ENCODE peak calls at places on chromosomes 4 and X, in six cellular contexts. P is cardiac fibroblast, G is AG09309, W is AG04450, I is sigmoid colon, Y is stomach. C is an unnamed sample.

GRCh38 chr4:11002961-11003360 is 318.4 kb upstream of the CLNK start:
- DNase-seq in P (no peak), G (no peak), W (no peak), I (no peak), Y (no peak), C (no peak)

GRCh38 chrX:40573763-40574162 is 7.0 kb upstream of the ATP6AP2 start:
- DNase-seq in P (peak; percentile 37), G (no peak), W (no peak), I (no peak), Y (no peak), C (no peak)

GRCh38 chrX:133950214-133950613 is 35.2 kb downstream of the GPC3 start:
- DNase-seq in P (no peak), G (no peak), W (no peak), I (no peak), Y (no peak), C (no peak)

GRCh38 chrX:109879991-109880390 is 122.9 kb upstream of the TMEM164 start:
- DNase-seq in P (no peak), G (no peak), W (no peak), I (no peak), Y (no peak), C (no peak)

GRCh38 chr4:112213091-112213490 is 18.5 kb upstream of the AP1AR start:
- DNase-seq in P (no peak), G (no peak), W (no peak), I (no peak), Y (no peak), C (no peak)

GRCh38 chrX:106356580-106356979 is 188.5 kb downstream of the PWWP3B start:
- DNase-seq in P (no peak), G (no peak), W (no peak), I (no peak), Y (no peak), C (no peak)

GRCh38 chr4:177455591-177455990 is 13.4 kb upstream of the AGA start:
- DNase-seq in P (peak; percentile 29), G (no peak), W (peak; percentile 43), I (no peak), Y (no peak), C (peak; percentile 73)

GRCh38 chrX:138487866-138488265 is 223.7 kb downstream of the FGF13 start:
- DNase-seq in P (no peak), G (no peak), W (no peak), I (no peak), Y (no peak), C (no peak)

GRCh38 chr4:34094114-34094513 is 2150.2 kb downstream of the ARAP2 start:
- DNase-seq in P (no peak), G (no peak), W (no peak), I (no peak), Y (no peak), C (no peak)

GRCh38 chrX:119236599-119237525 is 777 bp downstream of the PGRMC1 start:
- DNase-seq in P (peak; percentile 61), G (no peak), W (peak; percentile 27), I (peak; percentile 74), Y (peak; percentile 32), C (peak; percentile 36)

GRCh38 chr4:11149612-11150259 is 279.0 kb downstream of the HS3ST1 start:
- DNase-seq in P (no peak), G (no peak), W (no peak), I (no peak), Y (no peak), C (no peak)

GRCh38 chrX:45445745-45446412 is 245.2 kb upstream of the DIPK2B start:
- DNase-seq in P (peak; percentile 82), G (peak; percentile 76), W (no peak), I (no peak), Y (no peak), C (peak; percentile 45)

GRCh38 chrX:47448165-47448806 is 34.7 kb downstream of the ZNF41 start:
- DNase-seq in P (no peak), G (no peak), W (no peak), I (no peak), Y (no peak), C (no peak)

GRCh38 chr4:6383929-6384328 is 88.5 kb downstream of the PPP2R2C start:
- DNase-seq in P (no peak), G (no peak), W (no peak), I (no peak), Y (no peak), C (no peak)

GRCh38 chr4:112296949-112297483 is at the start of gene ALPK1:
- DNase-seq in P (peak; percentile 95), G (peak; percentile 81), W (peak; percentile 80), I (no peak), Y (no peak), C (peak; percentile 70)

GRCh38 chrX:115459883-115460564 is 101.0 kb upstream of the PLS3 start:
- DNase-seq in P (peak; percentile 60), G (no peak), W (no peak), I (no peak), Y (no peak), C (no peak)

GRCh38 chr4:10115271-10115656 is 1.3 kb downstream of the WDR1 start:
- DNase-seq in P (peak; percentile 78), G (no peak), W (no peak), I (no peak), Y (no peak), C (no peak)

GRCh38 chr4:74479009-74479408 is 34.1 kb downstream of the AREG start:
- DNase-seq in P (no peak), G (no peak), W (no peak), I (no peak), Y (peak; percentile 27), C (no peak)

GRCh38 chrX:100194073-100194775 is 215.8 kb downstream of the PCDH19 start:
- DNase-seq in P (no peak), G (no peak), W (no peak), I (no peak), Y (no peak), C (no peak)

GRCh38 chr4:176534566-176534965 is 214.8 kb downstream of the SPCS3 start:
- DNase-seq in P (peak; percentile 88), G (peak; percentile 48), W (peak; percentile 59), I (no peak), Y (no peak), C (peak; percentile 93)

GRCh38 chrX:153582896-153583295 is 16.0 kb downstream of the CCNQ start:
- DNase-seq in P (peak; percentile 20), G (no peak), W (no peak), I (no peak), Y (peak; percentile 31), C (no peak)

GRCh38 chrX:13254076-13254785 is 65.6 kb downstream of the ATXN3L start:
- DNase-seq in P (peak; percentile 70), G (no peak), W (no peak), I (no peak), Y (no peak), C (no peak)

GRCh38 chr4:57764840-57765239 is 654.7 kb upstream of the IGFBP7 start:
- DNase-seq in P (no peak), G (no peak), W (no peak), I (no peak), Y (no peak), C (no peak)

GRCh38 chr4:120808475-120809141 is 113.9 kb downstream of the PRDM5 start:
- DNase-seq in P (no peak), G (no peak), W (no peak), I (no peak), Y (no peak), C (no peak)

GRCh38 chr4:147546341-147546740 is 65.4 kb downstream of the EDNRA start:
- DNase-seq in P (peak; percentile 97), G (peak; percentile 71), W (peak; percentile 92), I (no peak), Y (no peak), C (peak; percentile 94)

GRCh38 chr4:165048170-165048569 is 5.5 kb upstream of the TRIM75 start:
- DNase-seq in P (no peak), G (no peak), W (no peak), I (no peak), Y (no peak), C (no peak)

GRCh38 chrX:139932077-139932900 is 564 bp downstream of the ATP11C start:
- DNase-seq in P (peak; percentile 29), G (no peak), W (no peak), I (peak; percentile 73), Y (peak; percentile 43), C (no peak)

GRCh38 chrX:153702350-153703035 is 14.8 kb downstream of the SLC6A8 start:
- DNase-seq in P (no peak), G (no peak), W (no peak), I (no peak), Y (no peak), C (no peak)

GRCh38 chr4:77010841-77011354 is 61.3 kb downstream of the SEPTIN11 start:
- DNase-seq in P (peak; percentile 87), G (no peak), W (no peak), I (no peak), Y (no peak), C (peak; percentile 41)
- H3K4me3 ChIP-seq in P (no peak overlapping the region), G (no peak overlapping the region), W (no peak overlapping the region), I (no peak overlapping the region), Y (no peak overlapping the region), C (no peak overlapping the region)

DNA sequence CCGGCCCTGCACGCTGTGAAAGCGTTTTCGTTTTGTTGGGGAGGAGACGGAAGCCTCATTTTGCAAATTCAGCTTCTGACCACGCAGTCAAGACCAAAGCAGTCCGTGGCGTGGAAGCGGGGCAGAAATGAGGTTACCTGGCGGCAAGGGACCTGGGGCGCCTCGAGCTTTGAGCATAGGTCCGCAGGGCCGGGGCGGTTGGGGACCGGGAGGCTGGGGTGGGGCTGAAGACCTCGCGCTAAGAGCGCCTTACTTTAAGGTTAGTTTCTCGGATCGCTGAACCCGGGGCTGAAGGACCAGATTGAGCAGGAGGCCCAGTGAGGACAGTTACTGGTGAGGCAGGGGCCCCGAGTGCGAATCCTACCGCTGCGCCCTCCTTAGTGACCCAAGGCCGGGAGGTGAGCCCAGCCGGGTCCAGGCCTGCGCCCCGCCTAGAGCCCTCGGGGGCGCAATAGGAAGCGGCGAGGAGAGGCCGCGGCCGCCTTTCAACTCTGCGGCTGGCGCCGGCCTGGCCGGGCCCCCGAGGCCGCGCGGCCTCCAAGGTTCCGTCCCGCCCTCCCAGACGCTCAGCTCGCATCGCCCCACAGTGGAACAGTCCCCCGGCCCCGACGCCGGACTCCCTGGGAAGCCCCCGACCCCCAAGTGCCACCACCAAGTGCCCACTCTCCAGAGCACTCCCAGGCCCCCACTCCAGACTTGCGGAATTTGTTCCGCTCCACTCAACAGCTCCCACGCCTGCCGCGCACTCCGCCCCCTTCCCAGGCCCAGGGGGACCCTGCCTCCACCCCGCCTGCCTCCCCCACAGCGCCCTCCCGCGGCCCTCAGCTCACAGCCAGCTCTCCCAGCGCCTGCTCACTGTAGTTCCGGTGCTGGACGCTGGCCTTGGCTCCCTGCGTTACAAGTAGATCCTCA is 7.6 kb downstream of the MSX1 start:
- DNase-seq in P (no peak), G (no peak), W (no peak), I (no peak), Y (no peak), C (no peak)
- H3K4me3 ChIP-seq in P (no peak overlapping the region), G (no peak overlapping the region), W (peak overlapping the region; percentile 17), I (no peak overlapping the region), Y (peak overlapping the region; percentile 24), C (no peak overlapping the region)

GRCh38 chrX:23644744-23645143 is 22.5 kb upstream of the PRDX4 start:
- DNase-seq in P (no peak), G (no peak), W (no peak), I (no peak), Y (no peak), C (no peak)
- H3K4me3 ChIP-seq in P (no peak overlapping the region), G (no peak overlapping the region), W (no peak overlapping the region), I (no peak overlapping the region), Y (no peak overlapping the region), C (no peak overlapping the region)

DNA sequence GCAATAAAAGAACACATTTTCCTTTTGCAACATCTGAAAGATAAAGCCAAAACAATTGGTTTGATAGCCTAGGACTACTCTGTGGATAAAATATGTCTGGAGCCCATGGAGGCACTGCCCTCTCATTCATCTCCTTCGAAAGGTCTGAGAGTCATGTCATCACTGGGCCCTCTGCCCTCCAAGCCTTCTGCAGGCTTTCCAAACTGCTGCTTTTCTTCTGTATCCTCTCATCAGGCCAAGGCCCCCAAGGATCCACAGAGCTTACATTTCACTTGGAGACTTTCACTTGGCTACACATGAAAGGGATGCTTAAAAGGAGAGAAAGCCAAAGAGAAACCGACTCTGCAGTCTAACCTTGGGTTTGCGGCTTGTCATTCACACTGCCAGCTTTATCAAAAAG is 109.9 kb downstream of the SH3RF1 start:
- DNase-seq in P (peak; percentile 45), G (no peak), W (no peak), I (no peak), Y (no peak), C (peak; percentile 61)
- H3K4me3 ChIP-seq in P (no peak overlapping the region), G (no peak overlapping the region), W (no peak overlapping the region), I (no peak overlapping the region), Y (no peak overlapping the region), C (no peak overlapping the region)

C was measured in skeletal muscle cell.